ENCODE peak calls at places on chromosomes 3 and 15, in eight cellular contexts. J is GM12892, G is breast epithelium, T is esophagus muscularis mucosa, K is HepG2, R is stomach, S is spleen, L is HCT116. F is an unnamed sample.

GRCh38 chr3:80232760-80233159 is 465.0 kb upstream of the ROBO1 start:
- DNase-seq in T (no peak), L (no peak), G (no peak), S (no peak), R (no peak), J (no peak), K (peak), F (no peak)

GRCh38 chr15:31974154-31974794 is 56.0 kb upstream of the CHRNA7 start:
- DNase-seq in J (no peak), L (no peak), S (no peak), G (no peak), T (peak), R (no peak), K (no peak), F (no peak)

GRCh38 chr3:4823986-4824947 is 155.0 kb upstream of the BHLHE40 start:
- DNase-seq in R (no peak), K (no peak), G (no peak), L (no peak), J (no peak), T (no peak), S (no peak), F (no peak)

GRCh38 chr3:66413151-66413751 is 87.6 kb downstream of the LRIG1 start:
- DNase-seq in T (no peak), J (no peak), S (no peak), K (no peak), R (peak), G (no peak), L (no peak), F (no peak)

GRCh38 chr15:93861956-93862741 is 369.2 kb upstream of the MCTP2 start:
- DNase-seq in J (no peak), T (no peak), K (no peak), R (no peak), L (no peak), G (no peak), S (no peak), F (no peak)

GRCh38 chr15:101445562-101446526 is 43.7 kb downstream of the PCSK6 start:
- DNase-seq in J (no peak), G (no peak), R (peak), T (no peak), S (peak), K (peak), L (no peak), F (no peak)

GRCh38 chr15:90322531-90322930 is 29.6 kb upstream of the ZNF774 start:
- DNase-seq in R (no peak), S (no peak), T (no peak), K (no peak), L (no peak), J (no peak), G (no peak), F (no peak)

GRCh38 chr3:171614318-171614967 is 154.2 kb upstream of the TNIK start:
- DNase-seq in L (no peak), R (no peak), S (peak), T (no peak), G (no peak), J (no peak), K (peak), F (peak)

GRCh38 chr3:12967751-12968209 is 105.4 kb downstream of the IQSEC1 start:
- DNase-seq in R (peak), G (peak), L (peak), T (peak), S (peak), J (peak), K (peak), F (peak)

GRCh38 chr15:65569728-65570127 is 39.5 kb downstream of the HACD3 start:
- DNase-seq in L (no peak), G (no peak), S (no peak), J (no peak), K (no peak), T (no peak), R (no peak), F (no peak)
- TF ChIP-seq POLR2AphosphoS5 in L (no peak), G (no peak), S (no peak), J (no peak), K (no peak), T (no peak), R (no peak), F (no peak)

GRCh38 chr3:47606171-47606570 is 27.5 kb upstream of the CSPG5 start:
- DNase-seq in J (no peak), K (no peak), L (no peak), G (no peak), R (no peak), S (no peak), T (no peak), F (no peak)
- TF ChIP-seq POLR2AphosphoS5 in J (no peak), K (no peak), L (no peak), G (no peak), R (no peak), S (no peak), T (no peak), F (no peak)

GRCh38 chr3:70933105-70933810 is 620.8 kb upstream of the MDFIC2 start:
- DNase-seq in S (no peak), T (no peak), G (no peak), L (no peak), K (peak), J (no peak), R (no peak), F (no peak)
- TF ChIP-seq POLR2AphosphoS5 in S (no peak), T (no peak), G (no peak), L (no peak), K (no peak), J (no peak), R (no peak), F (no peak)

GRCh38 chr3:38039101-38039898 is at the start of gene DLEC1:
- DNase-seq in L (no peak), S (peak), K (no peak), R (peak), J (peak), G (peak), T (peak), F (peak)
- TF ChIP-seq POLR2AphosphoS5 in L (no peak), S (peak), K (no peak), R (no peak), J (no peak), G (no peak), T (no peak), F (no peak)

DNA sequence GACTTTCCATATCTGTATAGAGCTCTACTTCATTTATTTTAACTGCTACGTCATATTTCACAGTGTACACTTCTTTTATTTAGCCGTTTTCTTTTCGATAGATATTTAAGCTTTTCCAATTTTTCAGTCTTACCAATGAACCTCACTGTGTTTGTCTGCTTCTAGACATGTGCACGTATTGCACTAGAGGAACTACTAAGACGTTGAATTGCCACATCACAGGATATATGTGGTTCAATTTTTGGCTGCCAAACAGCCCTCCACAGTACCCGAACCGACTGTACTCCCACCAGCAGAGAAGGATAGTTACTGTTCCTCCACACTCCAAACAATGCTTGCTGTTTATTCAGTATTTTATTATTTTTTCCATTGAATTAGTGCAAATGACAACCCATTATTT is 2.0 kb downstream of the NR1I2 start:
- DNase-seq in G (no peak), J (no peak), S (no peak), L (no peak), T (no peak), R (no peak), K (no peak), F (no peak)
- TF ChIP-seq POLR2AphosphoS5 in G (no peak), J (no peak), S (no peak), L (no peak), T (no peak), R (no peak), K (no peak), F (no peak)

DNA sequence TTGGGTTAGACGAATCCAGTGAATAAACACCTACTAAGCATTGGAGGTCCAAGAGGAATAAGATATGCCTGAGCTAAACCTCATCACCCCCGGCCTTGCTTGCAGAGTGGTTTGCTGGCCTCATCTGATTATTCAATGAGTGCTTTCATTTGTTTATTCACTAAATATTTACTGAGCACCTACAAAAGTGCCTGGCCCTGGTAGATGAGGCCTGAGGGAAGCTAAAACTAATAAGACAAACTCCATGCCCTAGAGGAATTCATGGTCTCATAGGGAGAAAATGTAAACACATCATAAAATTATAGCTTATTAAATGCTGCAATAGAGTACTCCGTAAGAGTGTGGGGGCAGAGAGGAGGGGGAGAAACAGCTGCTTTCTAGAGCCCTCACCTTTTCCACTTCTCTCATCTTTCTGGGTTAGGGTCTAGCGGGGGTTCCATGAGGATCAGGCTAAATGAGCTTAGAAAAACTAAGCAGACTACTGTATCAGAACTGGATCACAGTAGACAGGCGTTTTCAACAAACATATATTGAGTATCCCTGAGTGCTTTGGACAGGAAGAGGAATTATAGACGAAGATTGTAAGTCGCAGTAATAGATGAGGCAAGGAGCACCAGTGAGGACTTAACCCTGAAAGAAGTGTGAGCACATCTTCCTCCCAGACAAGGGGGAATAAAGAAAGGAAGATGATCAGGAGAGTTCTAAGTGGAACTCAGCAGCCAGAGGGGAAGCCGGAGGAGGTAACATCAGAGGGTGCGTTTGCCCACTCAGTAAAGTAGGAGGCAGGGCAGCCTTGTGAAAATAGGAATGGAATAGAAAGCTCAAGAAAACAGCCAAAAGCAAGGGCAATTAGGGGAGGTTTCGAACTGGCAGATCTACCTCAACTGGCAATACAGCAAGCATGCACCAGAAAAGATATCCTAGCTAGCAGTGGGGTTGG is 31.5 kb upstream of the LAMP3 start:
- DNase-seq in G (no peak), K (no peak), S (no peak), L (no peak), J (no peak), T (peak), R (no peak), F (no peak)
- TF ChIP-seq POLR2AphosphoS5 in G (no peak), K (no peak), S (no peak), L (no peak), J (no peak), T (no peak), R (no peak), F (no peak)

GRCh38 chr3:165839296-165840076 is 2.3 kb upstream of the BCHE start:
- DNase-seq in G (no peak), T (no peak), K (no peak), R (no peak), L (no peak), J (no peak), S (no peak), F (no peak)
- TF ChIP-seq POLR2AphosphoS5 in G (no peak), T (no peak), K (no peak), R (no peak), L (no peak), J (no peak), S (no peak), F (no peak)

GRCh38 chr15:45710657-45711056 is 75.8 kb downstream of the SQOR start:
- DNase-seq in J (no peak), K (no peak), L (no peak), S (no peak), R (no peak), T (no peak), G (no peak), F (no peak)
- TF ChIP-seq POLR2AphosphoS5 in J (no peak), K (no peak), L (no peak), S (no peak), R (no peak), T (peak), G (no peak), F (no peak)

F was measured in GM12891.